ENCODE peak calls at places on chromosomes 7 and 10, in seven cellular contexts. R is posterior cingulate gyrus; Y is endothelial cell; L is non-pigmented ciliary epithelial cell; D is NCI-H1092; I is activated T-cell treated with anti-CD3 and anti-CD28 coated beads, Interleukin-2, amount 50 U/mL, for 4 hours; A is DMS153. K is an unnamed sample.
A peak's percentile ranks its signal among the peaks of the same experiment; 100 is the strongest.

GRCh38 chr10:100960251-100960650 is 9.1 kb upstream of the SEMA4G start:
- DNase-seq in R (no peak), Y (no peak), L (no peak), D (no peak), I (no peak), A (no peak), K (no peak)

GRCh38 chr7:101133621-101134398 is 6.9 kb downstream of the SERPINE1 start:
- DNase-seq in R (no peak), Y (no peak), L (peak; percentile 42), D (no peak), I (no peak), A (no peak), K (no peak)

GRCh38 chr10:114181971-114182370 is 2.8 kb downstream of the TDRD1 start:
- DNase-seq in R (no peak), Y (no peak), L (no peak), D (no peak), I (no peak), A (no peak), K (no peak)

GRCh38 chr10:87794285-87794684 is 23.7 kb downstream of the ATAD1 start:
- DNase-seq in R (no peak), Y (no peak), L (no peak), D (no peak), I (no peak), A (no peak), K (no peak)

GRCh38 chr7:70435634-70436033 is 696.3 kb upstream of the GALNT17 start:
- DNase-seq in R (no peak), Y (no peak), L (no peak), D (no peak), I (no peak), A (no peak), K (no peak)

GRCh38 chr7:149348758-149349369 is 86.9 kb downstream of the ZNF783 start:
- DNase-seq in R (no peak), Y (no peak), L (no peak), D (no peak), I (no peak), A (no peak), K (no peak)

GRCh38 chr7:51234609-51235308 is 81.8 kb downstream of the COBL start:
- DNase-seq in R (no peak), Y (no peak), L (no peak), D (no peak), I (no peak), A (no peak), K (no peak)

GRCh38 chr7:92614586-92615237 is 24.5 kb upstream of the FAM133B start:
- DNase-seq in R (no peak), Y (no peak), L (no peak), D (no peak), I (no peak), A (no peak), K (peak; percentile 89)

GRCh38 chr10:123462760-123463159 is 203.4 kb upstream of the GPR26 start:
- DNase-seq in R (no peak), Y (no peak), L (no peak), D (no peak), I (no peak), A (no peak), K (no peak)

GRCh38 chr7:102323914-102324195 is 32.4 kb downstream of the SPDYE6 start:
- DNase-seq in R (no peak), Y (no peak), L (no peak), D (no peak), I (no peak), A (no peak), K (no peak)

GRCh38 chr10:63515002-63515763 is 6.0 kb upstream of the REEP3 start:
- DNase-seq in R (no peak), Y (no peak), L (no peak), D (no peak), I (no peak), A (no peak), K (no peak)

GRCh38 chr7:154720016-154720415 is 282.9 kb downstream of the PAXIP1 start:
- DNase-seq in R (no peak), Y (no peak), L (no peak), D (peak; percentile 84), I (no peak), A (peak; percentile 60), K (peak; percentile 16)

GRCh38 chr10:103828107-103828506 is 27.3 kb downstream of the SH3PXD2A start:
- DNase-seq in R (no peak), Y (no peak), L (no peak), D (no peak), I (no peak), A (no peak), K (no peak)

GRCh38 chr7:13115157-13115772 is 427.8 kb downstream of the ARL4A start:
- DNase-seq in R (no peak), Y (no peak), L (no peak), D (no peak), I (no peak), A (no peak), K (no peak)

GRCh38 chr7:49111706-49112105 is 187.4 kb downstream of the CDC14C start:
- DNase-seq in R (no peak), Y (no peak), L (no peak), D (no peak), I (no peak), A (no peak), K (no peak)

GRCh38 chr10:76902949-76903348 is 734.7 kb downstream of the KCNMA1 start:
- DNase-seq in R (no peak), Y (peak; percentile 64), L (no peak), D (no peak), I (no peak), A (no peak), K (no peak)

GRCh38 chr7:64515781-64516180 is 47.1 kb downstream of the ZNF680 start:
- DNase-seq in R (no peak), Y (no peak), L (no peak), D (no peak), I (no peak), A (no peak), K (no peak)

GRCh38 chr10:65320256-65321026 is 1605.4 kb upstream of the LRRTM3 start:
- DNase-seq in R (no peak), Y (no peak), L (no peak), D (no peak), I (no peak), A (no peak), K (peak; percentile 4)

GRCh38 chr10:31374146-31374696 is 55.2 kb downstream of the ZEB1 start:
- DNase-seq in R (no peak), Y (no peak), L (peak; percentile 15), D (no peak), I (no peak), A (no peak), K (no peak)

GRCh38 chr7:66950763-66951162 is 29.7 kb downstream of the TMEM248 start:
- DNase-seq in R (peak; percentile 69), Y (no peak), L (no peak), D (no peak), I (no peak), A (no peak), K (peak; percentile 93)

GRCh38 chr10:6014241-6014761 is 37.0 kb upstream of the IL15RA start:
- DNase-seq in R (no peak), Y (peak; percentile 65), L (no peak), D (peak; percentile 2), I (peak; percentile 51), A (no peak), K (peak; percentile 65)

GRCh38 chr10:25078659-25079429 is 62.4 kb downstream of the THNSL1 start:
- DNase-seq in R (no peak), Y (no peak), L (no peak), D (no peak), I (no peak), A (no peak), K (no peak)

K was measured in Ammon's horn.